ENCODE peak calls at places on chromosome 13, in eight cellular contexts. One of them, this sample, is unnamed.
A peak's percentile ranks its signal among the peaks of the same experiment; 100 is the strongest.

GRCh38 chr13:21076265-21076653 is 14.9 kb upstream of the LATS2 start:
- DNase-seq in fibroblast of the aortic adventitia: no peak
- DNase-seq in activated naive CD4-positive, alpha-beta T cell: no peak
- DNase-seq in kidney epithelial cell: no peak
- DNase-seq in GM19239: no peak
- DNase-seq in K562: no peak
- DNase-seq in fibroblast of mammary gland: peak; percentile 13
- DNase-seq in aorta: no peak
- DNase-seq in this sample: no peak

GRCh38 chr13:105918842-105919741 is 616.4 kb downstream of the EFNB2 start:
- DNase-seq in fibroblast of the aortic adventitia: peak; percentile 12
- DNase-seq in activated naive CD4-positive, alpha-beta T cell: no peak
- DNase-seq in kidney epithelial cell: peak; percentile 61
- DNase-seq in GM19239: no peak
- DNase-seq in K562: peak; percentile 1
- DNase-seq in fibroblast of mammary gland: peak; percentile 83
- DNase-seq in aorta: no peak
- DNase-seq in this sample: peak; percentile 76

GRCh38 chr13:107211073-107211472 is 643.1 kb upstream of the ARGLU1 start:
- DNase-seq in fibroblast of the aortic adventitia: peak; percentile 81
- DNase-seq in activated naive CD4-positive, alpha-beta T cell: no peak
- DNase-seq in kidney epithelial cell: peak; percentile 35
- DNase-seq in GM19239: peak; percentile 28
- DNase-seq in K562: peak; percentile 60
- DNase-seq in fibroblast of mammary gland: peak; percentile 82
- DNase-seq in aorta: peak; percentile 85
- DNase-seq in this sample: peak; percentile 85

GRCh38 chr13:76890036-76890435 is 3.8 kb upstream of the KCTD12 start:
- DNase-seq in fibroblast of the aortic adventitia: no peak
- DNase-seq in activated naive CD4-positive, alpha-beta T cell: no peak
- DNase-seq in kidney epithelial cell: no peak
- DNase-seq in GM19239: no peak
- DNase-seq in K562: no peak
- DNase-seq in fibroblast of mammary gland: peak; percentile 27
- DNase-seq in aorta: no peak
- DNase-seq in this sample: no peak

GRCh38 chr13:53601181-53601580 is 572.6 kb downstream of the OLFM4 start:
- DNase-seq in fibroblast of the aortic adventitia: no peak
- DNase-seq in activated naive CD4-positive, alpha-beta T cell: no peak
- DNase-seq in kidney epithelial cell: no peak
- DNase-seq in GM19239: no peak
- DNase-seq in K562: no peak
- DNase-seq in fibroblast of mammary gland: no peak
- DNase-seq in aorta: no peak
- DNase-seq in this sample: no peak

GRCh38 chr13:40074338-40074737 is 418.9 kb downstream of the COG6 start:
- DNase-seq in fibroblast of the aortic adventitia: peak; percentile 43
- DNase-seq in activated naive CD4-positive, alpha-beta T cell: no peak
- DNase-seq in kidney epithelial cell: no peak
- DNase-seq in GM19239: no peak
- DNase-seq in K562: no peak
- DNase-seq in fibroblast of mammary gland: peak; percentile 69
- DNase-seq in aorta: no peak
- DNase-seq in this sample: no peak

GRCh38 chr13:28753208-28753892 is 34.6 kb upstream of the SLC46A3 start:
- DNase-seq in fibroblast of the aortic adventitia: peak; percentile 95
- DNase-seq in activated naive CD4-positive, alpha-beta T cell: no peak
- DNase-seq in kidney epithelial cell: peak; percentile 80
- DNase-seq in GM19239: no peak
- DNase-seq in K562: no peak
- DNase-seq in fibroblast of mammary gland: peak; percentile 91
- DNase-seq in aorta: peak; percentile 79
- DNase-seq in this sample: peak; percentile 45

GRCh38 chr13:101919541-101920306 is 467.2 kb downstream of the ITGBL1 start:
- DNase-seq in fibroblast of the aortic adventitia: peak; percentile 20
- DNase-seq in activated naive CD4-positive, alpha-beta T cell: no peak
- DNase-seq in kidney epithelial cell: no peak
- DNase-seq in GM19239: no peak
- DNase-seq in K562: no peak
- DNase-seq in fibroblast of mammary gland: peak; percentile 15
- DNase-seq in aorta: peak; percentile 80
- DNase-seq in this sample: peak; percentile 29

GRCh38 chr13:95833713-95834112 is 156.8 kb downstream of the DNAJC3 start:
- DNase-seq in fibroblast of the aortic adventitia: peak; percentile 25
- DNase-seq in activated naive CD4-positive, alpha-beta T cell: no peak
- DNase-seq in kidney epithelial cell: no peak
- DNase-seq in GM19239: no peak
- DNase-seq in K562: no peak
- DNase-seq in fibroblast of mammary gland: peak; percentile 46
- DNase-seq in aorta: no peak
- DNase-seq in this sample: no peak

GRCh38 chr13:46386996-46387851 is at the start of gene RUBCNL:
- DNase-seq in fibroblast of the aortic adventitia: no peak
- DNase-seq in activated naive CD4-positive, alpha-beta T cell: no peak
- DNase-seq in kidney epithelial cell: no peak
- DNase-seq in GM19239: no peak
- DNase-seq in K562: no peak
- DNase-seq in fibroblast of mammary gland: peak; percentile 64
- DNase-seq in aorta: peak; percentile 79
- DNase-seq in this sample: peak; percentile 19

GRCh38 chr13:39446865-39447264 is 156.1 kb downstream of the LHFPL6 start:
- DNase-seq in fibroblast of the aortic adventitia: no peak
- DNase-seq in activated naive CD4-positive, alpha-beta T cell: no peak
- DNase-seq in kidney epithelial cell: no peak
- DNase-seq in GM19239: no peak
- DNase-seq in K562: no peak
- DNase-seq in fibroblast of mammary gland: no peak
- DNase-seq in aorta: no peak
- DNase-seq in this sample: no peak